ENCODE peak calls at places on chromosomes 7 and 10, in eight cellular contexts. C is stimulated activated CD8-positive, alpha-beta memory T cell treated with anti-CD3 and anti-CD28 coated beads, Interleukin-15, amount 100 ng/mL, for 1 hour; H is dorsolateral prefrontal cortex; Q is stomach; F is T-cell; M is germinal center; W is A172; A is mucosa of gallbladder. V is an unnamed sample.

GRCh38 chr10:46234431-46235060 is 52.3 kb upstream of the ANTXRL start:
- DNase-seq in F (no peak), A (peak), C (no peak), W (no peak), Q (peak), H (peak), M (no peak), V (no peak)

GRCh38 chr10:94038024-94038423 is 44.3 kb downstream of the PLCE1 start:
- DNase-seq in C (no peak), W (peak), F (no peak), Q (no peak), H (no peak), A (no peak), M (no peak), V (no peak)

GRCh38 chr7:27175626-27176342 is 1.7 kb upstream of the HOXA10 start:
- DNase-seq in Q (no peak), W (no peak), H (peak), M (no peak), F (no peak), C (no peak), A (no peak), V (no peak)

GRCh38 chr10:93422121-93422520 is 60.0 kb downstream of the MYOF start:
- DNase-seq in C (no peak), H (no peak), W (no peak), F (no peak), Q (no peak), A (no peak), M (no peak), V (no peak)

GRCh38 chr10:14017380-14017943 is 313.3 kb downstream of the FRMD4A start:
- DNase-seq in F (no peak), C (no peak), H (no peak), W (no peak), M (no peak), Q (no peak), A (no peak), V (no peak)

GRCh38 chr7:95476904-95477594 is 8.7 kb upstream of the ASB4 start:
- DNase-seq in W (peak), A (peak), F (peak), H (peak), C (peak), Q (peak), M (peak), V (peak)

GRCh38 chr7:571096-572012 is 51.7 kb upstream of the PDGFA start:
- DNase-seq in A (no peak), H (no peak), C (no peak), W (no peak), Q (no peak), F (no peak), M (no peak), V (no peak)

GRCh38 chr7:43779032-43779812 is 20.7 kb downstream of the BLVRA start:
- DNase-seq in A (no peak), H (no peak), M (no peak), W (no peak), Q (no peak), C (no peak), F (no peak), V (no peak)

GRCh38 chr7:112084506-112084905 is 121.7 kb downstream of the DOCK4 start:
- DNase-seq in H (no peak), C (no peak), M (no peak), A (no peak), W (no peak), Q (peak), F (no peak), V (peak)

GRCh38 chr7:15582773-15583172 is 21.0 kb upstream of the AGMO start:
- DNase-seq in C (no peak), F (no peak), H (no peak), W (no peak), M (no peak), Q (no peak), A (no peak), V (no peak)

GRCh38 chr7:7820939-7821338 is 102.5 kb upstream of the RPA3 start:
- DNase-seq in F (no peak), H (no peak), C (no peak), A (no peak), M (no peak), Q (no peak), W (no peak), V (no peak)

GRCh38 chr10:29622382-29622885 is 12.3 kb downstream of the SVIL start:
- DNase-seq in C (no peak), A (no peak), H (no peak), W (no peak), M (no peak), F (no peak), Q (peak), V (no peak)

GRCh38 chr7:115975766-115976165 is 54.8 kb downstream of the TFEC start:
- DNase-seq in C (no peak), W (no peak), M (no peak), H (no peak), F (no peak), Q (no peak), A (no peak), V (no peak)

GRCh38 chr10:35705671-35706070 is 63.6 kb upstream of the FZD8 start:
- DNase-seq in Q (no peak), M (no peak), F (no peak), H (no peak), W (no peak), A (no peak), C (no peak), V (no peak)

GRCh38 chr10:79113827-79114226 is 45.1 kb downstream of the ZMIZ1 start:
- DNase-seq in C (no peak), W (no peak), F (no peak), A (no peak), M (no peak), Q (no peak), H (no peak), V (no peak)

GRCh38 chr10:129888784-129889616 is 75.1 kb downstream of the EBF3 start:
- DNase-seq in W (no peak), H (no peak), F (no peak), A (no peak), M (peak), C (peak), Q (no peak), V (peak)

GRCh38 chr7:36686499-36686898 is 37.8 kb downstream of the AOAH start:
- DNase-seq in W (peak), A (no peak), M (no peak), H (no peak), Q (no peak), C (no peak), F (no peak), V (no peak)

GRCh38 chr10:1577945-1578344 is 159.4 kb downstream of the ADARB2 start:
- DNase-seq in Q (no peak), H (no peak), C (no peak), F (no peak), A (no peak), W (no peak), M (no peak), V (no peak)

GRCh38 chr10:7260912-7261700 is 149.7 kb downstream of the SFMBT2 start:
- DNase-seq in Q (no peak), M (no peak), C (no peak), W (no peak), A (no peak), H (no peak), F (no peak), V (no peak)

GRCh38 chr10:5940807-5941218 is 36.5 kb downstream of the IL15RA start:
- DNase-seq in Q (no peak), F (no peak), H (no peak), A (no peak), M (no peak), C (no peak), W (no peak), V (no peak)

GRCh38 chr7:152553671-152554317 is 118.0 kb upstream of the KMT2C start:
- DNase-seq in M (no peak), F (no peak), W (no peak), C (no peak), Q (no peak), A (no peak), H (no peak), V (no peak)

GRCh38 chr10:110304394-110304779 is 333 bp downstream of the SMNDC1 start:
- DNase-seq in W (no peak), M (peak), Q (no peak), F (no peak), A (no peak), C (no peak), H (no peak), V (no peak)